ENCODE peak calls at places on chromosomes 11 and 22, in six cellular contexts. B, D, Y, W, T and I are unnamed samples.

GRCh38 chr11:43567396-43567975 is 113.1 kb upstream of the HSD17B12 start:
- DNase-seq in D (no peak), Y (peak; percentile 39), T (no peak), B (no peak), W (peak; percentile 68), I (no peak)

GRCh38 chr22:38831166-38831945 is 12.5 kb downstream of the NPTXR start:
- DNase-seq in Y (no peak), D (no peak), W (peak; percentile 70), B (peak; percentile 52), T (no peak), I (peak; percentile 51)

GRCh38 chr11:7060828-7061227 is 28.0 kb upstream of the RBMXL2 start:
- DNase-seq in D (no peak), T (peak; percentile 9), B (no peak), Y (no peak), W (peak; percentile 57), I (no peak)

GRCh38 chr22:32555546-32555945 is 80.9 kb downstream of the FBXO7 start:
- DNase-seq in T (no peak), D (no peak), Y (no peak), W (no peak), B (no peak), I (no peak)

GRCh38 chr11:18743900-18744514 is 18.0 kb upstream of the IGSF22 start:
- DNase-seq in B (no peak), T (no peak), W (no peak), D (no peak), Y (no peak), I (no peak)

GRCh38 chr22:38832005-38832978 is 11.5 kb downstream of the NPTXR start:
- DNase-seq in Y (no peak), T (no peak), D (no peak), W (no peak), B (peak; percentile 63), I (no peak)

GRCh38 chr11:16572946-16573345 is 165.5 kb upstream of the C11orf58 start:
- DNase-seq in D (no peak), B (no peak), W (no peak), T (no peak), Y (no peak), I (peak; percentile 11)

GRCh38 chr11:57456960-57457642 is 3.2 kb upstream of the RTN4RL2 start:
- DNase-seq in Y (peak; percentile 92), D (peak; percentile 87), W (peak; percentile 93), B (peak; percentile 95), T (no peak), I (peak; percentile 88)

GRCh38 chr11:36608491-36609199 is 10.6 kb upstream of the RAG2 start:
- DNase-seq in Y (no peak), T (no peak), W (no peak), B (no peak), D (no peak), I (no peak)

GRCh38 chr11:40405614-40406013 is 1053.8 kb downstream of the LRRC4C start:
- DNase-seq in D (no peak), Y (no peak), B (no peak), W (no peak), T (no peak), I (no peak)

GRCh38 chr11:27995082-27995481 is 112.9 kb downstream of the KIF18A start:
- DNase-seq in Y (no peak), W (peak; percentile 67), T (no peak), B (no peak), D (no peak), I (no peak)

GRCh38 chr11:66691311-66691980 is 13.8 kb upstream of the RBM4B start:
- DNase-seq in T (no peak), D (no peak), W (no peak), B (peak; percentile 69), Y (no peak), I (no peak)

GRCh38 chr22:42692239-42693054 is 28.2 kb downstream of the A4GALT start:
- DNase-seq in D (no peak), W (no peak), B (peak; percentile 84), T (no peak), Y (no peak), I (no peak)

GRCh38 chr11:29634248-29634647 is 382.6 kb downstream of the KCNA4 start:
- DNase-seq in D (no peak), W (no peak), B (no peak), T (no peak), Y (no peak), I (no peak)
- TF ChIP-seq CTCF in D (no peak), W (no peak), B (no peak), T (no peak), Y (no peak), I (no peak)

GRCh38 chr22:23856721-23857605 is 712 bp upstream of the SLC2A11 start:
- DNase-seq in W (peak; percentile 70), T (no peak), B (peak; percentile 88), Y (peak; percentile 80), D (peak; percentile 64), I (peak; percentile 53)
- TF ChIP-seq CTCF in W (no peak), T (peak; percentile 23), B (no peak), Y (no peak), D (no peak), I (no peak)

GRCh38 chr22:37195921-37196320 is 7.9 kb upstream of the C1QTNF6 start:
- DNase-seq in Y (no peak), B (peak; percentile 45), W (no peak), D (no peak), T (no peak), I (no peak)

GRCh38 chr22:37197451-37198289 is 9.6 kb upstream of the C1QTNF6 start:
- DNase-seq in Y (peak; percentile 41), D (no peak), W (peak; percentile 65), T (no peak), B (peak; percentile 79), I (peak; percentile 86)

GRCh38 chr22:37194750-37195149 is 6.7 kb upstream of the C1QTNF6 start:
- DNase-seq in Y (no peak), W (no peak), D (no peak), T (no peak), B (no peak), I (no peak)

GRCh38 chr22:37198290-37199102 is 10.4 kb upstream of the C1QTNF6 start:
- DNase-seq in B (peak; percentile 97), W (peak; percentile 89), D (peak; percentile 71), T (no peak), Y (peak; percentile 88), I (peak; percentile 93)

GRCh38 chr22:37196539-37197450 is 8.7 kb upstream of the C1QTNF6 start:
- DNase-seq in W (peak; percentile 94), D (peak; percentile 43), T (peak; percentile 41), Y (peak; percentile 37), B (peak; percentile 87), I (peak; percentile 64)
- TF ChIP-seq CTCF in W (peak; percentile 10), D (peak; percentile 17), T (no peak), Y (no peak), B (no peak), I (no peak)

GRCh38 chr22:21984793-21985192 is 2.2 kb upstream of the TOP3B start:
- DNase-seq in W (peak; percentile 32), Y (peak; percentile 19), D (no peak), B (peak; percentile 68), T (no peak), I (no peak)
- TF ChIP-seq CTCF in W (peak; percentile 37), Y (no peak), D (no peak), B (no peak), T (peak; percentile 31), I (peak; percentile 17)

GRCh38 chr11:44793350-44794090 is 66.8 kb downstream of the TSPAN18 start:
- DNase-seq in W (no peak), Y (no peak), D (no peak), B (peak; percentile 49), T (no peak), I (no peak)
- TF ChIP-seq CTCF in W (no peak), Y (no peak), D (no peak), B (no peak), T (no peak), I (no peak)

DNA sequence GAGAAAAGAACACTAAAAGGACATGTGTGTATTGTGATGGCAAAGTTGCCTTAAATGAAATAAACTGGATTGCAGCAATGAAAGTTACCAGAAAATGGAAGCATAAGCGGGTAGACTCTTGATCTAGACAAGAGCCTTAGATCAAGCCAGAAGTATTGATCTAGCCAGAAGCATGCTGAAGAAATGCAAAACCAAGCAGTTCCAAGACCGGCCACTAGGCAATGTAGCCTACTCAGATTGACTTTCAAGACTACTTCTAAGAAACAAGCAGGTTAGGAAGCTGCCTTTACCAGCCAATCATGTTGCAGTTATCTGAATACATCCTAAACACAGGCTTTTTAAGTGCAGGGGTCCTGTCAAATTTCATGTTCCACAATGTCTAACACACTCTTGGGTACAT is 54.6 kb downstream of the KCNA4 start:
- DNase-seq in W (no peak), T (no peak), Y (peak; percentile 44), D (no peak), B (no peak), I (peak; percentile 20)
- TF ChIP-seq CTCF in W (no peak), T (no peak), Y (peak; percentile 44), D (peak; percentile 20), B (no peak), I (no peak)

DNA sequence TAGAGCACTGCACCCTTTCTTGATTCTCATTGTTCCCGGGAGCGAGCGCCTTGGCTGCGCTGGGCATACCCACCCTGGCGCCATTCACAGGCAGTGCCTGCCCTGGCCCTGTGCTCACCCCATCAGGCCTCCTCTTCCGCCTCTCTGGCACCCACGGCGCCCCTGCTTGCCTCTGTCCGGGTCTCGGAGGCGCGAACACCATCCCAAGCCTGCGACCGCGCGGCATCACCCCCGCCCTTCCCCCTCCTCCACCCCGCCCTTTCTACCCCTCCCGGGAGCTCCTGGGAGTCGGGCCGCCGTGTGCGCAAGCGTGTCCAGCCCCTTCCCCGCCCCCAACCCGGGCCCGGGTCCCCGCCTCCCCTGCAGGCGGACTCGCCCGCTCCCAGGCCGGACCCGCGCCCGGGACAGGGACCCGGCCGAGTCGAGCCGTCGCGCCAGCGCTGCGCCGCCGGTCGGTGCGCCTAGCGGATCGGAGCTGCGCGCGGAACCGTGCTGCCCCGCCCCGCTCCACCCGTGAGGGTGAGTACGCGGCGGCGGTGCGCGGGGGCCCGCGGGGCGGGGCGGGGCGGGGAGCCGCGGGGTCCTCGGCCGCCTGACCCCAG is at the start of gene ST3GAL4:
- DNase-seq in T (no peak), W (peak; percentile 85), B (peak; percentile 95), D (peak; percentile 73), Y (peak; percentile 94), I (peak; percentile 73)
- TF ChIP-seq CTCF in T (no peak), W (no peak), B (no peak), D (peak; percentile 10), Y (no peak), I (no peak)